ENCODE peak calls at places on chromosomes 7 and 10, in seven cellular contexts. K is COR-L47; E is brain microvascular endothelial cell; D is stimulated activated CD8-positive, alpha-beta memory T cell treated with anti-CD3 and anti-CD28 coated beads, Interleukin-15, amount 100 ng/mL, for 4 hours; S is amniotic stem cell; X is tibial nerve; J is colonic mucosa. W is an unnamed sample.

GRCh38 chr10:53580465-53580864 is 807.9 kb upstream of the MBL2 start:
- DNase-seq in K (no peak), E (no peak), D (no peak), S (no peak), X (no peak), J (no peak), W (no peak)

GRCh38 chr10:1204434-1205326 is 148.5 kb downstream of the WDR37 start:
- DNase-seq in K (no peak), E (no peak), D (no peak), S (no peak), X (no peak), J (peak), W (no peak)

GRCh38 chr10:131021967-131022366 is 289.6 kb downstream of the TCERG1L start:
- DNase-seq in K (no peak), E (no peak), D (no peak), S (no peak), X (no peak), J (no peak), W (no peak)

GRCh38 chr7:76303057-76303828 is 770 bp downstream of the HSPB1 start:
- DNase-seq in K (peak), E (peak), D (peak), S (peak), X (peak), J (peak), W (peak)

GRCh38 chr10:13725594-13725993 is 138.8 kb downstream of the PRPF18 start:
- DNase-seq in K (no peak), E (no peak), D (no peak), S (no peak), X (no peak), J (no peak), W (no peak)

GRCh38 chr10:6729071-6729773 is 149.1 kb upstream of the PRKCQ start:
- DNase-seq in K (no peak), E (no peak), D (no peak), S (no peak), X (no peak), J (no peak), W (no peak)

GRCh38 chr7:17526621-17527020 is 228.2 kb downstream of the AHR start:
- DNase-seq in K (no peak), E (no peak), D (no peak), S (no peak), X (no peak), J (no peak), W (no peak)

GRCh38 chr7:138755331-138755747 is 42.5 kb upstream of the TMEM213 start:
- DNase-seq in K (no peak), E (no peak), D (no peak), S (no peak), X (no peak), J (no peak), W (no peak)

GRCh38 chr10:86840498-86840897 is 84.1 kb downstream of the BMPR1A start:
- DNase-seq in K (no peak), E (no peak), D (no peak), S (no peak), X (no peak), J (no peak), W (no peak)

GRCh38 chr10:14236341-14236740 is 94.4 kb downstream of the FRMD4A start:
- DNase-seq in K (no peak), E (no peak), D (no peak), S (no peak), X (no peak), J (no peak), W (no peak)

W was measured in NCI-H748 treated with DMSO at 0.1 percent for 48 hours.